ENCODE peak calls at places on chromosomes 3 and 15, in six cellular contexts. I is K562, P is SK-N-SH, W is HepG2, B is GM12878, S is H1. X is an unnamed sample.

GRCh38 chr15:29037997-29038700 is 152.4 kb downstream of the APBA2 start:
- DNase-seq in I (no peak), P (no peak), W (no peak), B (no peak), S (no peak), X (no peak)

GRCh38 chr3:99648091-99648490 is 9.7 kb downstream of the COL8A1 start:
- DNase-seq in I (no peak), P (no peak), W (no peak), B (no peak), S (no peak), X (no peak)

GRCh38 chr15:73956276-73957086 is 30.2 kb downstream of the LOXL1 start:
- DNase-seq in I (no peak), P (no peak), W (no peak), B (no peak), S (no peak), X (peak; percentile 26)

GRCh38 chr3:125116311-125117069 is 60.7 kb upstream of the HEG1 start:
- DNase-seq in I (no peak), P (no peak), W (no peak), B (no peak), S (no peak), X (no peak)

GRCh38 chr3:111715911-111716523 is 120.9 kb upstream of the ZBED2 start:
- DNase-seq in I (peak; percentile 36), P (peak; percentile 53), W (peak; percentile 47), B (no peak), S (peak; percentile 59), X (peak; percentile 7)

GRCh38 chr3:11434017-11434526 is 161.9 kb downstream of the ATG7 start:
- DNase-seq in I (no peak), P (peak; percentile 41), W (no peak), B (no peak), S (no peak), X (no peak)

GRCh38 chr3:64190517-64191515 is 34.5 kb downstream of the PRICKLE2 start:
- DNase-seq in I (no peak), P (no peak), W (no peak), B (no peak), S (no peak), X (no peak)

GRCh38 chr3:51686512-51687215 is 15.6 kb downstream of the TEX264 start:
- DNase-seq in I (peak; percentile 43), P (no peak), W (no peak), B (peak; percentile 68), S (no peak), X (peak; percentile 66)

GRCh38 chr3:50502584-50503423 is 630 bp downstream of the CACNA2D2 start:
- DNase-seq in I (no peak), P (peak; percentile 82), W (no peak), B (no peak), S (peak; percentile 77), X (no peak)

GRCh38 chr3:173730391-173730790 is 332.8 kb downstream of the NLGN1 start:
- DNase-seq in I (no peak), P (no peak), W (no peak), B (no peak), S (no peak), X (no peak)

GRCh38 chr3:132783152-132783551 is 60.9 kb upstream of the NPHP3 start:
- DNase-seq in I (no peak), P (no peak), W (no peak), B (no peak), S (no peak), X (no peak)

GRCh38 chr15:84934942-84935729 is 46.5 kb upstream of the PDE8A start:
- DNase-seq in I (peak; percentile 44), P (no peak), W (peak; percentile 31), B (no peak), S (no peak), X (no peak)

GRCh38 chr3:88059380-88060160 is 515 bp downstream of the ZNF654 start:
- DNase-seq in I (peak; percentile 51), P (peak; percentile 46), W (no peak), B (no peak), S (no peak), X (no peak)

DNA sequence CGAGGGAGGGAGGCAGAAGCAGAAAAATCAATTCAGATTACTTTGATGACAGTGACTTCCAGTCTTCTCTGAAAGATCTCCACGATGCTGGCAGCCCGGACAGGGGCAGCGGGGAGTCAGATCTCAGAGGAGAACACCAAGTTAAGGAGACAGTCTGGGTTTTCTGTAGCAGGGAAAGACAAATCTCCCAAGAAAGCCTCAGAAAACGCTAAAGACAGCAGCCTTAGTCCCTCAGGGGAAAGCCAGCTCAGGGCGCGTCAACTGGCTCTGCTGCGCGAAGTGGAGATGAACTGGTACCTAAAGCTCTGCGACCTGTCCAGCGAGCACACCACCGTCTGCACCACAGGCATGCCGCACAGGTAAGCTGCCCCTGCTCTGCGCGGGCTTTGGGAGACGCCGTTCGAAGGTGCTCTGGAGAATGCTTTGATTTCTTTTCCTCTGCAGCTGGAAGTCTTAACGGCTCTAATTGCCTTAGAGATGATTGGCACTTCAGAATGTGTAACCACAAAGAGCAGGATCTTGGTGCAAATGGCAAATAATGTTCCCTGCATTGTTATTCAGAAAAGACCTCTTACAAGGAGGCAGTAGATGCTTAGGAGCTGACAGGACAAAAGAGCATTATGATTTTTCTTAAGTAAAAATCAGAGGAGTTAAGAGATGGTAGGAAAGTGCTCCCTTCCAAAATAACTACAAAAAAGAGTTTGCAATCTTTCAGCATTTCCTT is at the start of gene KCNAB1:
- DNase-seq in I (no peak), P (no peak), W (no peak), B (no peak), S (no peak), X (no peak)
- TF ChIP-seq GABPA in I (no peak), P (no peak), W (no peak), B (no peak), S (no peak), X (no peak)

DNA sequence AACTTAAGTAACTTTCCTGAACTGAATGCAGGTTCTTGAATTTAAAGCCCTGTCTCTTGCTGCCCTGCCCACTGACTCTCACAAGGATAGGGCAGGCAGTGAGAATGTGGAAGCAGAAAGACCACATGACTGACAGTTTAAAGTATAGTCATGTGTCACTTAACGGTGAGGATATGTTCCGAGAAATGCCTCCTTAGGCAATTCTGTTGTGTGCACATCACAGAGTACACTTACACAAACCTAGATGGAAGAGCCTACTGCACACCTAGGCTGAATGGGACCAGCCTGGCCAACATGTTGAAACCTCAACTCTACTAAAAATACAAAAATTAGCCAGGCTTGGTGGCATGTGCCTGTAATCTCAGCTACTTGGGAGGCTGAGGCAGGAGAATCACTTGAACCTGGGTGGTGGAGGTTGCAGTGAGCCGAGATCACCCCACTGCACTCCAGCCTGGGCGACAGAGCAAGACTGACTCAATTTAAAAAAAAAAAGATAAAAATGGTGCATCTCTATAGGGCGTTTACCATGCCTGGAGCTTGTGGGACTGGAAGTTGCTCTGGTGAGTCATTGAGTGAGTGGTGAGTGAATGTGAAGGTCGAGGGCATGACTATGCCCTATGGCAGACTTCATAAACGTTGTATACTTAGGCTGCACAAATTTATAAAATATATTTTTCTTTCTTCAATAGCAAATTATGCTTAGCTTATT is 18.9 kb upstream of the COPG1 start:
- DNase-seq in I (peak; percentile 71), P (no peak), W (peak; percentile 68), B (no peak), S (no peak), X (peak; percentile 94)
- H3K27ac ChIP-seq in I (peak overlapping the region; percentile 66), P (no peak overlapping the region), W (no peak overlapping the region), B (no peak overlapping the region), S (no peak overlapping the region), X (peak overlapping the region; percentile 85)

DNA sequence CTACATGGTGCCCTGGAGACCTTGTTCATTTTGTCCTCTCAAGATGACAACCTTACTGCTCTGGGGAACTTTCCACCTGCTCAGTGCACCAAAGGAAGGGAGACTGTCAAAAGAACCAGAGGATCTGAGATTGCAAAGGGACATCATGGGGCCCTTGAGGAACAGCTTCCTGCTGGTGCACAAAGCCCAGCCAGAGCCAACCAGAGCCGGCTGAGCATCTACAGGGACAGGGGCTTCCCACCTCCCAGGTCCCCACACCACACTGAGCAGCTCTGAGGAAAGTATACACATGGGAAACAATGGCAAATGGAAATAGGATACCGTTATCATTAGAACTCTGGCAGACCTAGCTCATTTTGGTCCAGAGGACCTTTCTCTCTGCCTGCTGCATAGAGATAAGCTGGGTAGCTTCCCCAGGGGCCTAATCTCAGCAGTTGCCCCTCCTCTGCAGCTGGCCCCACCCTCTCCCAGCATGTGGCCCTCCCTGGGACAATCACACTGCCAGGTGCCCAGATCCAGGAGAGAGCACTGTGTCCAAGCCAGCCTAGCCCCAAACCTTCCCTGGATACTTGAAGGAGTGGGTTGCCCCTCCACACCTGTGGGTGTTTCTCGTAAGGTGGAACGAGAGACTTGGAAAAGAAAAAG is 123.4 kb upstream of the PRR20G start:
- DNase-seq in I (peak; percentile 74), P (peak; percentile 50), W (no peak), B (no peak), S (peak; percentile 45), X (no peak)
- H3K4me3 ChIP-seq in I (no peak overlapping the region), P (no peak overlapping the region), W (no peak overlapping the region), B (no peak overlapping the region), S (no peak overlapping the region), X (no peak overlapping the region)

DNA sequence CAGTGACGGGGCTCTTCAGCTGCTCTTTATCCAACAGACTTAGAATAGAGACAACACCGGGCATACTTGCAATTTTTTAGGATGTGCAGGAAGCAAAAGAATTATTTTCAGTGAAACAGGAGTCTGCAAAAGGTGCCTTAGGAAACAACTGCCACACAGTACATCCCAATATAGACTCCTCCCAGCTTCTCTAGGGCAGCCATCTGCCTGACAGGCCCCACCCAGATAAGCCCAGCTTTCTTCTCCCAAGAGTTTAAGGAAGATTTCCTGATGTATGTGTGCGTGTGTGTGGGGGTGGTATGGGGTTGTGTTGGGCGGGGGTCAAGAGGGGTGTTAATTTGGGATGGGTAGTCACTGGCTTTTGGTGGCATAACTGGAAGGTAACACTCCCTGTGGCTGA is 21.5 kb downstream of the MAP2K1 start:
- DNase-seq in I (peak; percentile 58), P (no peak), W (no peak), B (no peak), S (no peak), X (no peak)
- TF ChIP-seq GABPA in I (no peak), P (no peak), W (no peak), B (no peak), S (no peak), X (no peak)

GRCh38 chr3:196431193-196432136 is 762 bp downstream of the UBXN7 start:
- DNase-seq in I (peak; percentile 57), P (peak; percentile 44), W (peak; percentile 41), B (no peak), S (peak; percentile 66), X (peak; percentile 45)
- H3K27ac ChIP-seq in I (peak overlapping the region; percentile 84), P (peak overlapping the region; percentile 89), W (peak overlapping the region; percentile 75), B (peak overlapping the region; percentile 86), S (peak overlapping the region; percentile 87), X (peak overlapping the region; percentile 80)

DNA sequence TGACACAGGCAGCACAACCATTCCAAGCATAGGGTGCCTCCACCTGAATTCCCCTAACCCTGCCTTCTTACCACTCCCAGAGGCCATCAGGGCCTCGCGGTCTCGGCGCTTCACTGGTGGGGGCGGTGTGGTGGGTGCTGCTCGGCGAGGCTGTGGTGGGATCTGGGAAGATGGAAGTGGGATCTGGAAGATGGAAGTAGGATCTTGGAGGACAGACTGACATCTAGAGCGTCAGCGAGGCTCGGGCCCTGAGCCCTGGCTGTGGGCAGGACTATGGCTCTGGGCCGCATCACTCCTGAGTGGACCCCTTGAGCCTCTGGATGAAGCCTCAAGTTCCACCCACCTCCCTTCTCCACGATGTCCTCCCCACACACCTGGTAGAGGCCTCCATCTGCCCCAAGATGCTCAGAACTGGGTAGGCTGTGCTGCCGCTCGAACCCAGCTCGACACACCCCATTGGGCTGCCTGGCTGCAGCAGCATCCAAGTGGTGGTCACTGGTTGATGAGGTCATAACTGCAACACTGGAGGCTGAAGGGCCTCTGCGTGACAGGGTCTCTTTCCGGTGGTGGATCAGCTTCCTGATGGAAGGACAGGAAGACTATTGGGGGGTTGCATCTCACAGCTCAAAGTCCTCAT is 3.6 kb downstream of the NCKIPSD start:
- DNase-seq in I (no peak), P (no peak), W (no peak), B (no peak), S (no peak), X (no peak)
- H3K4me3 ChIP-seq in I (no peak overlapping the region), P (no peak overlapping the region), W (no peak overlapping the region), B (no peak overlapping the region), S (no peak overlapping the region), X (no peak overlapping the region)

X was measured in HL-60.